ENCODE peak calls at places on chromosomes 3 and 15, in four cellular contexts. H, O, V and U are unnamed samples.

GRCh38 chr3:49609815-49610214 is 55.5 kb downstream of the BSN start:
- DNase-seq in H (no peak), O (no peak), V (no peak), U (no peak)

GRCh38 chr3:16369885-16370284 is 104.9 kb downstream of the OXNAD1 start:
- DNase-seq in H (no peak), O (peak), V (no peak), U (peak)

GRCh38 chr15:34362047-34362773 is 4.8 kb downstream of the LPCAT4 start:
- DNase-seq in H (no peak), O (no peak), V (no peak), U (no peak)

GRCh38 chr15:92733934-92734521 is 78.5 kb upstream of the FAM174B start:
- DNase-seq in H (no peak), O (no peak), V (no peak), U (peak)

GRCh38 chr15:66592505-66593218 is 26.9 kb upstream of the LCTL start:
- DNase-seq in H (no peak), O (no peak), V (no peak), U (no peak)

GRCh38 chr3:40505599-40506462 is at the start of gene ZNF620:
- DNase-seq in H (peak), O (peak), V (peak), U (peak)

GRCh38 chr3:176906046-176906905 is 291.0 kb downstream of the TBL1XR1 start:
- DNase-seq in H (peak), O (no peak), V (no peak), U (peak)

GRCh38 chr3:34012102-34012461 is 213.7 kb downstream of the PDCD6IP start:
- DNase-seq in H (peak), O (peak), V (peak), U (peak)

GRCh38 chr15:69526696-69527095 is 74.1 kb downstream of the RPLP1 start:
- DNase-seq in H (no peak), O (peak), V (no peak), U (no peak)

GRCh38 chr3:4147719-4148118 is 155.4 kb upstream of the SETMAR start:
- DNase-seq in H (no peak), O (no peak), V (no peak), U (no peak)

GRCh38 chr15:51796777-51797474 is 32.5 kb upstream of the TMOD3 start:
- DNase-seq in H (no peak), O (no peak), V (no peak), U (no peak)

GRCh38 chr15:60128000-60128376 is 123.9 kb downstream of the FOXB1 start:
- DNase-seq in H (no peak), O (peak), V (no peak), U (peak)

GRCh38 chr3:142568393-142569017 is 10.0 kb downstream of the ATR start:
- DNase-seq in H (no peak), O (peak), V (no peak), U (no peak)

GRCh38 chr15:36109943-36110658 is 469.3 kb upstream of the CDIN1 start:
- DNase-seq in H (no peak), O (no peak), V (no peak), U (peak)

GRCh38 chr3:146156060-146156459 is 4.9 kb downstream of the PLOD2 start:
- DNase-seq in H (no peak), O (no peak), V (no peak), U (no peak)

GRCh38 chr3:123637131-123637530 is 52.3 kb upstream of the HACD2 start:
- DNase-seq in H (no peak), O (peak), V (no peak), U (no peak)

GRCh38 chr3:78665776-78666457 is 1101.9 kb downstream of the ROBO1 start:
- DNase-seq in H (peak), O (no peak), V (no peak), U (peak)

GRCh38 chr3:197343656-197344408 is 45.4 kb upstream of the DLG1 start:
- DNase-seq in H (no peak), O (no peak), V (no peak), U (no peak)

GRCh38 chr3:124700880-124701684 is 29.2 kb upstream of the UMPS start:
- DNase-seq in H (no peak), O (peak), V (no peak), U (peak)

GRCh38 chr15:41510728-41511127 is 2.9 kb downstream of the LTK start:
- DNase-seq in H (no peak), O (peak), V (no peak), U (no peak)

GRCh38 chr15:41512078-41512394 is 1.6 kb downstream of the LTK start:
- DNase-seq in H (no peak), O (no peak), V (no peak), U (no peak)

GRCh38 chr15:41513282-41514227 is at the start of gene LTK:
- DNase-seq in H (peak), O (peak), V (peak), U (no peak)

GRCh38 chr15:41511331-41512077 is 2.1 kb downstream of the LTK start:
- DNase-seq in H (no peak), O (peak), V (no peak), U (no peak)

GRCh38 chr15:41512512-41513281 is 930 bp downstream of the LTK start:
- DNase-seq in H (peak), O (peak), V (no peak), U (no peak)
- TF ChIP-seq EZH2 in H (no peak), O (peak), V (no peak), U (peak)

GRCh38 chr3:111072016-111072891 is 638 bp downstream of the NECTIN3 start:
- DNase-seq in H (peak), O (peak), V (no peak), U (peak)
- TF ChIP-seq EZH2 in H (no peak), O (peak), V (no peak), U (no peak)

GRCh38 chr3:139935071-139935865 is at the start of gene CLSTN2:
- DNase-seq in H (peak), O (peak), V (no peak), U (peak)

GRCh38 chr3:139939681-139940190 is 4.8 kb downstream of the CLSTN2 start:
- DNase-seq in H (no peak), O (no peak), V (no peak), U (no peak)

GRCh38 chr3:139934557-139935070 is 371 bp upstream of the CLSTN2 start:
- DNase-seq in H (peak), O (peak), V (no peak), U (peak)

GRCh38 chr3:139937674-139938279 is 2.8 kb downstream of the CLSTN2 start:
- DNase-seq in H (peak), O (peak), V (peak), U (no peak)

DNA sequence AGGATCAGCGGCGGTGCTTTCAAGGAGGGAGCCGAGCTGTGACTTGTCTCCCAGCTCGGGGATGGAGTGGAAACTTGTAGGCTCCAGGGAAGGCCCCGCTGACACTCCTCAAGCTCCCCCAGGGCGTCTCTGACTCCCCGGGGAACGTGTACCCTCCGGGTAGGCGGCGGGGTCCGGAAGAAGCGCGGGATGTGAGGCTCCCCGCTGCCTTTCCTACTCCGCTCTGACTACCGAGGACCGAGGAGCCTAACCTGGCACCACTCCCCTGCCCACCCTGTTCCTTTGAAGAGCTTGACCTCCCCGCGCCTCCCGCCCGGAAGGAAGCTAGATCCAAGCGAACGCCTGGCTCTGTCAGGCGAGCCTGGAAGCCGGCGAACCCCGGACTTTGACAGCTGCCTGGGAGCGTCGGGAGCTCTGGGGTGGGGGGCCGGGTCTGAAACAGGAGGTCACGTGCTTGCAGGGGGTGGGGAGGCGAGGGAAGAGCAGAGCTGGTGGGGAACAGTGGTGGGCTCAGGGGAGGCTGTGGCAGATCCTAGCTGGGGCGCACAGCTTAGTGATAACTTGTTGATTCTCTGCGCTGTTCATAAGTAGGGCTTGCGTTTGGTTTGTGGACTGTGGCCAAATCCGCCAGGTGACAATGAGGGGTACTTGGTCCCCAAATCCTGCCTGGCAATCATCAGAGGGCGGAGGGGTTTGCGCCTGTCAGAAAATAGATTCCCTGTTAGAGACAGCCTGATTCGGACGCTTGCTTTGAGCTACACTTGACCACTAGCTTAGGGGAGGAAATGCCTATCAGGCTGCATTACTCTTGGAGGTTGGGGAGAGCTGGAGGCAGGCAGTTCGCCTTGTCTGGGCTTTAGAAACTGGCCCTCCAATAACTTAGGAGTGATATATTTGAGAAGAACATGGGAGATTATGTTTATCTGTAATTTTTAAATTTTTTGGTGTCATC is 1.2 kb downstream of the CLSTN2 start:
- DNase-seq in H (peak), O (peak), V (no peak), U (no peak)
- TF ChIP-seq EZH2 in H (no peak), O (peak), V (no peak), U (no peak)

DNA sequence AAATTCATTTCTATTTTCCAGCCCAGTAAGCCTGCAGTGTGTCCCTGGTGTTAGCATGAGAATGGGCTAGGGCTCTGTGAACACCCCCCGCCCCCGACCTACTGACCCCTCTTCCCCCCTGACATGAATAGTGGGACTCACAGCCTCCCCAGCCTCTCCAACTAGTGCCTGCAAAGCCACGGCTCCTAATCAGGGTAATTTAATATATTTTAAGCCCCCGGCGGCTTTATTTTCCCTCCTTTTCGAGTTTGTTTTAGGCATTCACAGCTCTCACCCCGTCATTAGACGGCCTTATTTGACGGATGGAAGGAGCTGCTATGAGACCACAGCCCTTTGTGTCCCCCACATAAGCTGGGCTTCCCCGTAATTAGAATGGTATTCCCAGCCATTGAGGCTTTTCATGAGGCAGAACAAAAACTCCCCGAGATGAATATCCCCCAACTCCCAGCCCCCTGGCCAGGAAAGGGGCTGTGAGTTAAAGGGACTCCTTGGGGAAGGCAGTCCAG is 78.3 kb upstream of the POLG start:
- DNase-seq in H (no peak), O (peak), V (no peak), U (no peak)
- TF ChIP-seq EZH2 in H (no peak), O (no peak), V (no peak), U (no peak)

GRCh38 chr15:88802250-88802990 is 816 bp upstream of the ACAN start:
- DNase-seq in H (no peak), O (no peak), V (no peak), U (no peak)
- TF ChIP-seq EZH2 in H (peak), O (no peak), V (no peak), U (no peak)